ENCODE peak calls at places on chromosomes 6 and 20, in six cellular contexts. One of them, this sample, is unnamed.

GRCh38 chr20:17771206-17772004 is 71.6 kb downstream of the BANF2 start:
- DNase-seq in AG10803: peak; percentile 33
- DNase-seq in body of pancreas: no peak
- DNase-seq in GM06990: no peak
- DNase-seq in CD8-positive, alpha-beta T cell: no peak
- DNase-seq in tibial artery: no peak
- DNase-seq in this sample: no peak

GRCh38 chr20:9912858-9913434 is 74.1 kb upstream of the PAK5 start:
- DNase-seq in AG10803: peak; percentile 40
- DNase-seq in body of pancreas: peak; percentile 71
- DNase-seq in GM06990: no peak
- DNase-seq in CD8-positive, alpha-beta T cell: peak; percentile 5
- DNase-seq in tibial artery: no peak
- DNase-seq in this sample: peak; percentile 51

GRCh38 chr6:37396571-37397185 is 36.3 kb upstream of the CMTR1 start:
- DNase-seq in AG10803: peak; percentile 91
- DNase-seq in body of pancreas: no peak
- DNase-seq in GM06990: no peak
- DNase-seq in CD8-positive, alpha-beta T cell: no peak
- DNase-seq in tibial artery: no peak
- DNase-seq in this sample: peak; percentile 63

GRCh38 chr6:170590725-170591124 is 6.3 kb upstream of the PDCD2 start:
- DNase-seq in AG10803: no peak
- DNase-seq in body of pancreas: no peak
- DNase-seq in GM06990: no peak
- DNase-seq in CD8-positive, alpha-beta T cell: no peak
- DNase-seq in tibial artery: no peak
- DNase-seq in this sample: no peak

GRCh38 chr6:21404577-21404976 is 189.0 kb upstream of the SOX4 start:
- DNase-seq in AG10803: no peak
- DNase-seq in body of pancreas: no peak
- DNase-seq in GM06990: no peak
- DNase-seq in CD8-positive, alpha-beta T cell: no peak
- DNase-seq in tibial artery: no peak
- DNase-seq in this sample: no peak

GRCh38 chr6:73579851-73580246 is 59.0 kb upstream of the EEF1A1 start:
- DNase-seq in AG10803: peak; percentile 97
- DNase-seq in body of pancreas: peak; percentile 14
- DNase-seq in GM06990: no peak
- DNase-seq in CD8-positive, alpha-beta T cell: no peak
- DNase-seq in tibial artery: no peak
- DNase-seq in this sample: peak; percentile 97

GRCh38 chr20:9200620-9201019 is 131.7 kb downstream of the PLCB4 start:
- DNase-seq in AG10803: peak; percentile 80
- DNase-seq in body of pancreas: no peak
- DNase-seq in GM06990: no peak
- DNase-seq in CD8-positive, alpha-beta T cell: no peak
- DNase-seq in tibial artery: no peak
- DNase-seq in this sample: peak; percentile 66

GRCh38 chr6:85403331-85404015 is 46.4 kb upstream of the NT5E start:
- DNase-seq in AG10803: peak; percentile 91
- DNase-seq in body of pancreas: no peak
- DNase-seq in GM06990: no peak
- DNase-seq in CD8-positive, alpha-beta T cell: no peak
- DNase-seq in tibial artery: no peak
- DNase-seq in this sample: peak; percentile 85

GRCh38 chr6:48671506-48671905 is 560.5 kb upstream of the PTCHD4 start:
- DNase-seq in AG10803: no peak
- DNase-seq in body of pancreas: no peak
- DNase-seq in GM06990: no peak
- DNase-seq in CD8-positive, alpha-beta T cell: no peak
- DNase-seq in tibial artery: no peak
- DNase-seq in this sample: peak; percentile 21

GRCh38 chr20:24497851-24498250 is 28.4 kb downstream of the SYNDIG1 start:
- DNase-seq in AG10803: no peak
- DNase-seq in body of pancreas: peak; percentile 63
- DNase-seq in GM06990: no peak
- DNase-seq in CD8-positive, alpha-beta T cell: no peak
- DNase-seq in tibial artery: no peak
- DNase-seq in this sample: peak; percentile 11

GRCh38 chr6:118456982-118457381 is 91.1 kb upstream of the PLN start:
- DNase-seq in AG10803: no peak
- DNase-seq in body of pancreas: no peak
- DNase-seq in GM06990: no peak
- DNase-seq in CD8-positive, alpha-beta T cell: no peak
- DNase-seq in tibial artery: no peak
- DNase-seq in this sample: no peak

GRCh38 chr6:28383235-28384142 is 16.1 kb downstream of the ZSCAN12 start:
- DNase-seq in AG10803: peak; percentile 65
- DNase-seq in body of pancreas: peak; percentile 92
- DNase-seq in GM06990: peak; percentile 89
- DNase-seq in CD8-positive, alpha-beta T cell: no peak
- DNase-seq in tibial artery: peak; percentile 93
- DNase-seq in this sample: peak; percentile 95

GRCh38 chr6:42451146-42451594 is 556 bp downstream of the TRERF1 start:
- DNase-seq in AG10803: no peak
- DNase-seq in body of pancreas: no peak
- DNase-seq in GM06990: peak; percentile 75
- DNase-seq in CD8-positive, alpha-beta T cell: no peak
- DNase-seq in tibial artery: no peak
- DNase-seq in this sample: no peak

GRCh38 chr6:143741480-143741879 is 63.7 kb downstream of the PHACTR2 start:
- DNase-seq in AG10803: no peak
- DNase-seq in body of pancreas: no peak
- DNase-seq in GM06990: no peak
- DNase-seq in CD8-positive, alpha-beta T cell: no peak
- DNase-seq in tibial artery: no peak
- DNase-seq in this sample: no peak

GRCh38 chr6:155040154-155040553 is 45.0 kb downstream of the TIAM2 start:
- DNase-seq in AG10803: no peak
- DNase-seq in body of pancreas: no peak
- DNase-seq in GM06990: no peak
- DNase-seq in CD8-positive, alpha-beta T cell: no peak
- DNase-seq in tibial artery: no peak
- DNase-seq in this sample: no peak

GRCh38 chr6:125818225-125818657 is 27.5 kb downstream of the NCOA7 start:
- DNase-seq in AG10803: peak; percentile 38
- DNase-seq in body of pancreas: no peak
- DNase-seq in GM06990: no peak
- DNase-seq in CD8-positive, alpha-beta T cell: no peak
- DNase-seq in tibial artery: no peak
- DNase-seq in this sample: no peak

GRCh38 chr6:46674410-46674809 is 13.3 kb upstream of the TDRD6 start:
- DNase-seq in AG10803: no peak
- DNase-seq in body of pancreas: no peak
- DNase-seq in GM06990: no peak
- DNase-seq in CD8-positive, alpha-beta T cell: no peak
- DNase-seq in tibial artery: no peak
- DNase-seq in this sample: no peak

GRCh38 chr6:37651991-37652390 is 45.7 kb downstream of the MDGA1 start:
- DNase-seq in AG10803: no peak
- DNase-seq in body of pancreas: no peak
- DNase-seq in GM06990: no peak
- DNase-seq in CD8-positive, alpha-beta T cell: no peak
- DNase-seq in tibial artery: no peak
- DNase-seq in this sample: no peak

GRCh38 chr6:137661601-137662000 is 167.4 kb upstream of the OLIG3 start:
- DNase-seq in AG10803: peak; percentile 33
- DNase-seq in body of pancreas: peak; percentile 26
- DNase-seq in GM06990: no peak
- DNase-seq in CD8-positive, alpha-beta T cell: peak; percentile 22
- DNase-seq in tibial artery: no peak
- DNase-seq in this sample: peak; percentile 33
- TF ChIP-seq CTCF in AG10803: peak; percentile 70
- TF ChIP-seq CTCF in body of pancreas: peak; percentile 14
- TF ChIP-seq CTCF in GM06990: peak; percentile 73
- TF ChIP-seq CTCF in CD8-positive, alpha-beta T cell: peak; percentile 26
- TF ChIP-seq CTCF in tibial artery: no peak
- TF ChIP-seq CTCF in this sample: peak; percentile 65

GRCh38 chr20:30488941-30489601 is 768.4 kb upstream of the DEFB115 start:
- DNase-seq in AG10803: no peak
- DNase-seq in body of pancreas: no peak
- DNase-seq in GM06990: no peak
- DNase-seq in CD8-positive, alpha-beta T cell: no peak
- DNase-seq in tibial artery: no peak
- DNase-seq in this sample: no peak
- H3K4me3 ChIP-seq in AG10803: no peak overlapping the region
- H3K4me3 ChIP-seq in body of pancreas: no peak overlapping the region
- H3K4me3 ChIP-seq in GM06990: no peak overlapping the region
- H3K4me3 ChIP-seq in CD8-positive, alpha-beta T cell: no peak overlapping the region
- H3K4me3 ChIP-seq in tibial artery: no peak overlapping the region
- H3K4me3 ChIP-seq in this sample: no peak overlapping the region

GRCh38 chr6:3162565-3163247 is 5.4 kb upstream of the TUBB2A start:
- DNase-seq in AG10803: peak; percentile 82
- DNase-seq in body of pancreas: peak; percentile 82
- DNase-seq in GM06990: peak; percentile 83
- DNase-seq in CD8-positive, alpha-beta T cell: peak; percentile 37
- DNase-seq in tibial artery: peak; percentile 87
- DNase-seq in this sample: peak; percentile 69

GRCh38 chr6:3162067-3162497 is 4.7 kb upstream of the TUBB2A start:
- DNase-seq in AG10803: no peak
- DNase-seq in body of pancreas: peak; percentile 24
- DNase-seq in GM06990: no peak
- DNase-seq in CD8-positive, alpha-beta T cell: no peak
- DNase-seq in tibial artery: no peak
- DNase-seq in this sample: peak; percentile 30

GRCh38 chr6:3165631-3166534 is 8.5 kb upstream of the TUBB2A start:
- DNase-seq in AG10803: peak; percentile 41
- DNase-seq in body of pancreas: no peak
- DNase-seq in GM06990: no peak
- DNase-seq in CD8-positive, alpha-beta T cell: no peak
- DNase-seq in tibial artery: no peak
- DNase-seq in this sample: peak; percentile 28

GRCh38 chr6:3164388-3164787 is 7.0 kb upstream of the TUBB2A start:
- DNase-seq in AG10803: no peak
- DNase-seq in body of pancreas: no peak
- DNase-seq in GM06990: no peak
- DNase-seq in CD8-positive, alpha-beta T cell: no peak
- DNase-seq in tibial artery: no peak
- DNase-seq in this sample: no peak

DNA sequence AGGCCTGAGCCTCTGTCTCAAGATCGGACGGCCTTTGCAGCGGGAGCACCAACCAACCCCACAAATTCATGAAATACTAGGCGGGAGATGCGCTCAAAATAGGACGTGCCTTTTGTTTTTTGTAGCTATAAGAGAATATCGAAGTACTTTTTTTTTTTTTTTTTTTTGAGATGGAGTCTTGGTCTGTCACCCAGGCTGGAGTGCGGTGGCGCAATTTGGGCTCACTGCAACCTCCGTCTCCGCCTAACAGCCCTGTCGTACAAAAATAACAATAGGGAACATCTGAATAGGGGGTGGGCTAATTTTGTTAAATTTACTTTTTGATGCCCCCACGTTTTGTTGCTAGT is 5.9 kb upstream of the TUBB2A start:
- DNase-seq in AG10803: no peak
- DNase-seq in body of pancreas: no peak
- DNase-seq in GM06990: no peak
- DNase-seq in CD8-positive, alpha-beta T cell: no peak
- DNase-seq in tibial artery: no peak
- DNase-seq in this sample: no peak
- TF ChIP-seq CTCF in AG10803: no peak
- TF ChIP-seq CTCF in body of pancreas: no peak
- TF ChIP-seq CTCF in GM06990: peak; percentile 32
- TF ChIP-seq CTCF in CD8-positive, alpha-beta T cell: no peak
- TF ChIP-seq CTCF in tibial artery: no peak
- TF ChIP-seq CTCF in this sample: no peak

DNA sequence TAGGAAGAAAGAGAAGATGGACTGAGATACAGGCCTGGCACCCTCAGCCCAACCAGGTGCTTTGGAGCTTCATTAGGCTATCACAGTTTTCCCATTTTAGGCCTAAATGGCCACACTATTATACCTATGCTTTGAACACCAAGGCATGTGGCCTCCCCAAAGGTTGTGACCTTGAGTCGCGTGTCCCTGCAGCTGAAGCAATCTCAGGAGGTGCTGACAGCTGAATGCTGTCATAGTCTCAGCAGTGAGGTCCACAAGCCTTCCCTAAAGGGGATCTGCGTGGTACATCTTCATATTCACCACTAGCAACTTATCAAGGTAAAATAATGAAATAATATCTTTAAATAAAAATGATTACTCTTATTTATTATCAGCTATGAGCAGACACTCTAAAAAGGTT is 707.9 kb upstream of the NRSN1 start:
- DNase-seq in AG10803: no peak
- DNase-seq in body of pancreas: no peak
- DNase-seq in GM06990: no peak
- DNase-seq in CD8-positive, alpha-beta T cell: no peak
- DNase-seq in tibial artery: no peak
- DNase-seq in this sample: no peak
- H3K4me3 ChIP-seq in AG10803: no peak overlapping the region
- H3K4me3 ChIP-seq in body of pancreas: no peak overlapping the region
- H3K4me3 ChIP-seq in GM06990: no peak overlapping the region
- H3K4me3 ChIP-seq in CD8-positive, alpha-beta T cell: no peak overlapping the region
- H3K4me3 ChIP-seq in tibial artery: no peak overlapping the region
- H3K4me3 ChIP-seq in this sample: no peak overlapping the region

GRCh38 chr20:48578397-48579098 is 249.3 kb downstream of the PREX1 start:
- DNase-seq in AG10803: no peak
- DNase-seq in body of pancreas: no peak
- DNase-seq in GM06990: no peak
- DNase-seq in CD8-positive, alpha-beta T cell: no peak
- DNase-seq in tibial artery: no peak
- DNase-seq in this sample: no peak
- TF ChIP-seq CTCF in AG10803: no peak
- TF ChIP-seq CTCF in body of pancreas: no peak
- TF ChIP-seq CTCF in GM06990: peak; percentile 31
- TF ChIP-seq CTCF in CD8-positive, alpha-beta T cell: no peak
- TF ChIP-seq CTCF in tibial artery: no peak
- TF ChIP-seq CTCF in this sample: no peak

DNA sequence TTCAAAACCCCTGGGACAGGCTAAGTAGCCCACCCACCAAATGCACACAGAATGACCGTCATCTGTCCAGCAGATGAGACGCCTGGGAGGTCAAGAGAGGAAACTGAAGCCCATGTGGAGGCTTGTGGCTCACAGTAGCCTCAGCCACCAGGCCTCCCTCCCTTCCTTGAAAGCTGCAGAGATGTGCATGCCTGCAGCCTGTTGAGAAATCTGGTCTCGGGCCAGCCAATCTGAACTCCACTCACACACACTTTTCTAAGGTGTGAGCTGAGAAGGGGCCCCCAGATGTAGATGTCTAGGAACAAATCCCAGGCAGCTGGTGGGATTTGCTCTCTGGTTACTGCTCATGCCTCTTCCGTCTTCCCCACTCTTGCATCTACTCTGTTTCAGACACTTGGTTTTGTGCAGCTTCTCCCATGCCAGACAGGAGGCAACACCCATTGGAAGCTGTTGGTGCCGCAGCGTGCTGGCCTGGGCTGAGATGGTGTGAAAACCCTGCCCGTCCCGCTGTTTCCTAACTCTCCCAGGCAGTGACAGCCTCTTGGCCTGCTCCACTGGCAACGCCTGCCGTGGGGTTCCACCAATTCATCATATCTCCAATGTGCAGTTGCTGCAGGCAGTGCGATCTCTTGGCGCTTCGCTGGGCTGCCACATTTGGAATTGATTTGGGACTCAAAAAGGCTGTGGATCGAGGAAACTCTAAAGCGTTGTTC is 24.1 kb upstream of the PAX1 start:
- DNase-seq in AG10803: peak; percentile 33
- DNase-seq in body of pancreas: no peak
- DNase-seq in GM06990: no peak
- DNase-seq in CD8-positive, alpha-beta T cell: no peak
- DNase-seq in tibial artery: no peak
- DNase-seq in this sample: no peak
- H3K4me3 ChIP-seq in AG10803: peak overlapping the region; percentile 29
- H3K4me3 ChIP-seq in body of pancreas: no peak overlapping the region
- H3K4me3 ChIP-seq in GM06990: no peak overlapping the region
- H3K4me3 ChIP-seq in CD8-positive, alpha-beta T cell: no peak overlapping the region
- H3K4me3 ChIP-seq in tibial artery: peak overlapping the region; percentile 22
- H3K4me3 ChIP-seq in this sample: no peak overlapping the region